ENCODE peak calls at places on chromosome 1, in eight cellular contexts. E is IMR-90, F is heart right ventricle, K is sigmoid colon, A is colonic mucosa, H is suprapubic skin, P is A673, W is stomach. U is an unnamed sample.

GRCh38 chr1:58874757-58875755 is 91.2 kb upstream of the JUN start:
- DNase-seq in E (peak; percentile 51), W (peak; percentile 74), F (peak; percentile 46), P (no peak), A (no peak), H (no peak), K (peak; percentile 69), U (no peak)

GRCh38 chr1:10615336-10615735 is 140.6 kb downstream of the PEX14 start:
- DNase-seq in E (no peak), K (peak; percentile 38), W (no peak), F (no peak), A (no peak), P (peak; percentile 70), H (peak; percentile 65), U (no peak)

GRCh38 chr1:217369271-217369981 is 261.5 kb downstream of the GPATCH2 start:
- DNase-seq in W (no peak), A (no peak), H (no peak), P (no peak), F (no peak), E (no peak), K (no peak), U (no peak)

GRCh38 chr1:53450225-53450624 is 9.0 kb upstream of the DMRTB1 start:
- DNase-seq in H (no peak), P (no peak), W (no peak), F (no peak), K (no peak), E (no peak), A (no peak), U (no peak)

GRCh38 chr1:60423181-60423780 is 349.7 kb upstream of the C1orf87 start:
- DNase-seq in W (no peak), H (no peak), F (no peak), P (no peak), E (no peak), K (no peak), A (no peak), U (no peak)

GRCh38 chr1:150151291-150152181 is 1.8 kb downstream of the PLEKHO1 start:
- DNase-seq in A (no peak), F (peak; percentile 32), W (peak; percentile 31), H (no peak), K (peak; percentile 83), E (no peak), P (no peak), U (no peak)

GRCh38 chr1:201226178-201226514 is 35.5 kb downstream of the IGFN1 start:
- DNase-seq in E (no peak), K (no peak), F (no peak), H (no peak), P (no peak), W (no peak), A (no peak), U (no peak)

GRCh38 chr1:244460195-244460594 is 878 bp upstream of the CATSPERE start:
- DNase-seq in W (no peak), F (no peak), H (no peak), E (no peak), A (no peak), K (no peak), P (peak; percentile 53), U (no peak)

GRCh38 chr1:248825136-248825535 is 579 bp downstream of the SH3BP5L start:
- DNase-seq in H (peak; percentile 77), A (no peak), W (no peak), K (no peak), P (no peak), F (no peak), E (no peak), U (no peak)

GRCh38 chr1:153572569-153573015 is 6.9 kb upstream of the S100A2 start:
- DNase-seq in P (peak; percentile 56), A (peak; percentile 92), E (peak; percentile 82), F (peak; percentile 77), W (peak; percentile 91), H (no peak), K (peak; percentile 91), U (peak; percentile 32)

GRCh38 chr1:211469938-211470529 is 21.9 kb downstream of the RD3 start:
- DNase-seq in W (peak; percentile 93), P (peak; percentile 81), K (peak; percentile 89), A (peak; percentile 91), E (peak; percentile 64), H (peak; percentile 88), F (peak; percentile 78), U (peak; percentile 95)

GRCh38 chr1:193185861-193186714 is at the start of gene B3GALT2:
- DNase-seq in K (peak; percentile 63), A (peak; percentile 65), F (no peak), H (no peak), W (no peak), E (peak; percentile 70), P (peak; percentile 62), U (no peak)

GRCh38 chr1:43617011-43617410 is 32.9 kb upstream of the KDM4A start:
- DNase-seq in H (no peak), W (no peak), A (no peak), K (no peak), P (no peak), E (no peak), F (no peak), U (no peak)

GRCh38 chr1:54993140-54993539 is 5.6 kb upstream of the BSND start:
- DNase-seq in A (no peak), E (no peak), F (no peak), P (no peak), W (no peak), K (no peak), H (no peak), U (no peak)

GRCh38 chr1:205962821-205963221 is 19.6 kb upstream of the SLC26A9 start:
- DNase-seq in H (no peak), F (no peak), K (no peak), P (no peak), W (no peak), E (no peak), A (no peak), U (no peak)

GRCh38 chr1:64167176-64167575 is 36.2 kb upstream of the UBE2U start:
- DNase-seq in K (no peak), E (peak; percentile 56), W (no peak), P (no peak), H (no peak), F (no peak), A (no peak), U (no peak)

GRCh38 chr1:143694085-143694484 is 277.7 kb downstream of the FAM72C start:
- DNase-seq in K (no peak), P (no peak), F (no peak), E (no peak), W (no peak), A (no peak), H (no peak), U (no peak)

GRCh38 chr1:53254011-53254640 is 15.8 kb upstream of the MAGOH start:
- DNase-seq in P (no peak), W (no peak), A (no peak), H (no peak), K (no peak), E (peak; percentile 74), F (no peak), U (no peak)

GRCh38 chr1:64623750-64624445 is 121.0 kb upstream of the RAVER2 start:
- DNase-seq in K (no peak), A (no peak), E (peak; percentile 41), W (no peak), H (no peak), F (no peak), P (peak; percentile 56), U (no peak)

GRCh38 chr1:241747992-241748391 is 95.9 kb downstream of the WDR64 start:
- DNase-seq in P (no peak), K (no peak), A (no peak), E (no peak), F (no peak), W (no peak), H (no peak), U (no peak)

GRCh38 chr1:29713857-29714256 is 477.5 kb downstream of the PTPRU start:
- DNase-seq in P (no peak), F (no peak), W (no peak), A (no peak), K (no peak), H (no peak), E (peak; percentile 10), U (no peak)

GRCh38 chr1:98005326-98006010 is 84.6 kb upstream of the DPYD start:
- DNase-seq in P (no peak), K (no peak), H (no peak), F (no peak), A (no peak), W (no peak), E (peak; percentile 52), U (no peak)

GRCh38 chr1:21232044-21232443 is 55.3 kb upstream of the EIF4G3 start:
- DNase-seq in K (no peak), A (peak; percentile 67), H (no peak), W (peak; percentile 59), E (peak; percentile 66), F (no peak), P (peak; percentile 71), U (no peak)

GRCh38 chr1:50710099-50710498 is 250.0 kb downstream of the FAF1 start:
- DNase-seq in H (no peak), F (no peak), K (no peak), W (no peak), A (no peak), E (no peak), P (no peak), U (peak; percentile 34)
- H3K4me3 ChIP-seq in H (no peak overlapping the region), F (no peak overlapping the region), K (no peak overlapping the region), W (no peak overlapping the region), A (no peak overlapping the region), E (no peak overlapping the region), P (no peak overlapping the region), U (no peak overlapping the region)

DNA sequence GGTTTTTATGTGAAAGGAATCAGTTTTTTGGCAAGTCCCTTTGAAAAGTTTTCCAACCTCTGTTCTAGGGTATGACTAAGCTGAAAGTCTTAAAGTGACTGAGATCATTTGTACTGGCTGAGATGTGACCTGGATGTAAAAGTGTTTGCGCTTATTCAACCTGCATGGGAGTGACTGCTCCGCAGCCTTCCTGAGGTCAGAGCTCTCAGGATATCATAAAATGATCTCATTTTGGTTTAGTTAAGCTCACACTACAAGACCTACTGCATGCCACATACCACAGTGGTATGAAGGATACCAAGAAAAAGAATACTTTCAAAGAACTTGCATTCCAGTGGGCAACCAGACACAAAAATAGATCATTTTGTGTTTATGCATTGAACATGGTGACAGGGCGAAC is 29.9 kb upstream of the TADA1 start:
- DNase-seq in K (no peak), E (peak; percentile 37), F (no peak), A (no peak), H (no peak), W (no peak), P (no peak), U (no peak)
- H3K4me3 ChIP-seq in K (no peak overlapping the region), E (no peak overlapping the region), F (no peak overlapping the region), A (no peak overlapping the region), H (no peak overlapping the region), W (no peak overlapping the region), P (no peak overlapping the region), U (no peak overlapping the region)

DNA sequence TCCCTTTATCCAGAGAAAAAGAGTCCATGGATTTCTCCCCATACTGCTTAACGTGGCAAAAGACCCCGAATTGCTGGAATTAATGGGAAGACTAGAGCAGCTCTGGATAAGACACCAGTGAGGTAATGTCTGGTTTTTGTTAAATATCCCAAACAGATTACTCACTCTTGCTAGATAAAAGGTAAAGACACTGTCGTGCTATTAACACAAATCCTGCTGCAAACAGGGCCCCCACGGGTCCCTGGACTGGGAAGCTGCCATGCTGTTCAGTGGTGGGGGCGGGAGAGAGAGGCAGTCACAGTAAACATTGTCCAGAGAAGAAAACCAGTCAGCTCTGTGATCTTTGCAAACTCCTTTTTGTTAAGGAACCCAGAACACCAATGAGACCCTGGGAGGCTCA is 15.2 kb upstream of the SRP9 start:
- DNase-seq in W (peak; percentile 9), P (no peak), A (no peak), F (no peak), H (no peak), K (no peak), E (peak; percentile 69), U (no peak)
- H3K4me3 ChIP-seq in W (no peak overlapping the region), P (no peak overlapping the region), A (no peak overlapping the region), F (no peak overlapping the region), H (no peak overlapping the region), K (no peak overlapping the region), E (no peak overlapping the region), U (no peak overlapping the region)

GRCh38 chr1:229027622-229028182 is 243.2 kb upstream of the RAB4A start:
- DNase-seq in W (no peak), A (no peak), P (peak; percentile 16), F (no peak), H (no peak), K (peak; percentile 83), E (peak; percentile 37), U (no peak)
- H3K4me3 ChIP-seq in W (no peak overlapping the region), A (no peak overlapping the region), P (no peak overlapping the region), F (no peak overlapping the region), H (no peak overlapping the region), K (no peak overlapping the region), E (no peak overlapping the region), U (no peak overlapping the region)

U was measured in LNCaP clone FGC.